ENCODE peak calls at places on chromosomes 5 and 9, in seven cellular contexts. U, O, E, V, W, I and Z are unnamed samples.
A peak's percentile ranks its signal among the peaks of the same experiment; 100 is the strongest.

GRCh38 chr9:78291240-78291915 is 5.5 kb upstream of the PSAT1 start:
- DNase-seq in O (no peak), V (no peak), I (no peak), W (no peak), E (no peak), U (peak; percentile 47), Z (no peak)

GRCh38 chr5:153276151-153276550 is 214.3 kb upstream of the GRIA1 start:
- DNase-seq in E (no peak), U (no peak), I (no peak), V (no peak), W (no peak), O (peak; percentile 14), Z (peak; percentile 4)

GRCh38 chr5:35305336-35306020 is 75.2 kb upstream of the PRLR start:
- DNase-seq in O (no peak), W (no peak), E (no peak), I (no peak), V (no peak), U (no peak), Z (no peak)

GRCh38 chr5:108382784-108383358 is 973 bp upstream of the FBXL17 start:
- DNase-seq in I (no peak), U (no peak), E (no peak), W (no peak), O (no peak), V (no peak), Z (no peak)

GRCh38 chr9:135073081-135073740 is 14.3 kb upstream of the OLFM1 start:
- DNase-seq in W (no peak), I (no peak), V (no peak), O (no peak), E (no peak), U (no peak), Z (no peak)

GRCh38 chr5:112276996-112277395 is 142.1 kb downstream of the EPB41L4A start:
- DNase-seq in O (no peak), I (no peak), W (no peak), U (no peak), V (no peak), E (no peak), Z (no peak)

GRCh38 chr9:19788614-19789271 is at the start of gene SLC24A2:
- DNase-seq in E (no peak), I (no peak), W (no peak), V (no peak), O (no peak), U (no peak), Z (no peak)

GRCh38 chr5:35246411-35246810 is 16.1 kb upstream of the PRLR start:
- DNase-seq in U (no peak), E (no peak), O (peak; percentile 48), V (no peak), I (no peak), W (no peak), Z (no peak)

GRCh38 chr5:126534543-126534942 is 60.5 kb downstream of the ALDH7A1 start:
- DNase-seq in E (no peak), V (no peak), U (no peak), W (no peak), I (no peak), O (no peak), Z (no peak)

GRCh38 chr5:78008356-78008967 is 232.3 kb upstream of the TBCA start:
- DNase-seq in E (no peak), W (no peak), I (no peak), V (no peak), O (no peak), U (peak; percentile 53), Z (no peak)

GRCh38 chr5:32153723-32154122 is 20.4 kb downstream of the GOLPH3 start:
- DNase-seq in U (peak; percentile 88), I (no peak), O (no peak), W (no peak), V (no peak), E (no peak), Z (no peak)

GRCh38 chr5:106545325-106545724 is 1125.4 kb downstream of the EFNA5 start:
- DNase-seq in I (no peak), U (peak; percentile 16), O (no peak), E (no peak), W (no peak), V (no peak), Z (no peak)

GRCh38 chr9:129231759-129232158 is 53.7 kb upstream of the IER5L start:
- DNase-seq in O (no peak), I (no peak), E (no peak), V (no peak), U (no peak), W (no peak), Z (no peak)

GRCh38 chr9:112380771-112381181 is 868 bp downstream of the HSDL2 start:
- DNase-seq in U (no peak), I (no peak), O (no peak), W (no peak), E (no peak), V (no peak), Z (no peak)

GRCh38 chr9:112377684-112378344 is 2.1 kb upstream of the HSDL2 start:
- DNase-seq in O (no peak), U (no peak), W (no peak), V (no peak), E (no peak), I (no peak), Z (no peak)

GRCh38 chr9:112378441-112379176 is 1.3 kb upstream of the HSDL2 start:
- DNase-seq in E (no peak), V (peak; percentile 52), O (peak; percentile 17), W (no peak), U (peak; percentile 16), I (no peak), Z (no peak)

GRCh38 chr9:112380102-112380581 is at the start of gene HSDL2:
- DNase-seq in W (no peak), V (no peak), E (no peak), O (peak; percentile 60), U (no peak), I (peak; percentile 59), Z (no peak)

DNA sequence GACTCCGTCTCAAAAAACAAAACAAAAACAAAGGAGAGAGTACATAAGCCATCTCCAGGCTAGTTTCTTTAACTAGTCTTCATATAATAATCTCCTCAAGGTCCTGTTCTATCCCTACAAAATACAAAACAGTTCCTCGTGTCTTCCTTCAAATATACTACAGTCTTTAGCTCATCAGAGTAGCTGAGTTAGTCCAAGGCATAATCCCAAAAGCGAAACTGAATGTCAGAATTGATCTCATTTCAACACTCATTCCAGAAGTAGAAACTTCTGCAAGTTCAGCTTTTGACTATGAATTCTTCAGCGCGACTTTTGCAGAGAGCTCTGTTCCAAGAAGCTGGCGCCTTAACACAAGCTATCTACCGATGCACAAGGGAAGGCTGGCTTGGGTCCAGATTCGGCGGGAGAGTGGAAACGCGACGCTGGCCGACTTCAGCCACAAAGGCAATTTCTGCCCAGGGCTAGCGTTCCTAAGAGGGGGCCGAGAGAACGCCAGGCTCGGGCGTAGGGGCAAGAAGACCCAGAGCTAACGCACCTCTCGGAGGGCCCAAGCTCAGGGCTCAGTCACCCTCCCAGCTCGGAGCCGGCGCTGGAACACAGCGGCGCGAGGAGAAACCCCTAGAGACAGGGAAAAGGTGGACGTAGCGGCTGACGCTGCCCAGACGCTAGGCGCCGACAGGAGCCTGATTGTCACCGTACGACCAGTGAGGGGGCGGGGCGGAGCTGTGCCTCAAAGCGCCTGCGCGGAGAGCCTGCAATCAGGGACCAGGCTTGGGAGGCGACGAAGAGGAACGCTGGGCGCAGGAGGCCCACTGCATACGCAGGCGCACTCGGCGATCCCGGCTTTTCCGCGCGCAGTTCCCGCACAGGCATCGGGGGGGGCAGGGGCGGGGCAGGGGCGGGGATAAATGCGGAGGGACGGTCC is 469 bp upstream of the HSDL2 start:
- DNase-seq in U (peak; percentile 99), E (peak; percentile 99), O (peak; percentile 100), I (peak; percentile 100), W (peak; percentile 74), V (peak; percentile 100), Z (peak; percentile 79)
- TF ChIP-seq POLR2A in U (peak; percentile 96), E (peak; percentile 28), O (peak; percentile 99), I (peak; percentile 94), W (peak; percentile 81), V (peak; percentile 95), Z (peak; percentile 75)

GRCh38 chr5:172854451-172854871 is 20.4 kb downstream of the ERGIC1 start:
- DNase-seq in W (no peak), E (peak; percentile 84), O (peak; percentile 77), V (peak; percentile 75), I (peak; percentile 57), U (peak; percentile 70), Z (no peak)
- TF ChIP-seq POLR2A in W (no peak), E (no peak), O (no peak), V (no peak), I (no peak), U (no peak), Z (no peak)

DNA sequence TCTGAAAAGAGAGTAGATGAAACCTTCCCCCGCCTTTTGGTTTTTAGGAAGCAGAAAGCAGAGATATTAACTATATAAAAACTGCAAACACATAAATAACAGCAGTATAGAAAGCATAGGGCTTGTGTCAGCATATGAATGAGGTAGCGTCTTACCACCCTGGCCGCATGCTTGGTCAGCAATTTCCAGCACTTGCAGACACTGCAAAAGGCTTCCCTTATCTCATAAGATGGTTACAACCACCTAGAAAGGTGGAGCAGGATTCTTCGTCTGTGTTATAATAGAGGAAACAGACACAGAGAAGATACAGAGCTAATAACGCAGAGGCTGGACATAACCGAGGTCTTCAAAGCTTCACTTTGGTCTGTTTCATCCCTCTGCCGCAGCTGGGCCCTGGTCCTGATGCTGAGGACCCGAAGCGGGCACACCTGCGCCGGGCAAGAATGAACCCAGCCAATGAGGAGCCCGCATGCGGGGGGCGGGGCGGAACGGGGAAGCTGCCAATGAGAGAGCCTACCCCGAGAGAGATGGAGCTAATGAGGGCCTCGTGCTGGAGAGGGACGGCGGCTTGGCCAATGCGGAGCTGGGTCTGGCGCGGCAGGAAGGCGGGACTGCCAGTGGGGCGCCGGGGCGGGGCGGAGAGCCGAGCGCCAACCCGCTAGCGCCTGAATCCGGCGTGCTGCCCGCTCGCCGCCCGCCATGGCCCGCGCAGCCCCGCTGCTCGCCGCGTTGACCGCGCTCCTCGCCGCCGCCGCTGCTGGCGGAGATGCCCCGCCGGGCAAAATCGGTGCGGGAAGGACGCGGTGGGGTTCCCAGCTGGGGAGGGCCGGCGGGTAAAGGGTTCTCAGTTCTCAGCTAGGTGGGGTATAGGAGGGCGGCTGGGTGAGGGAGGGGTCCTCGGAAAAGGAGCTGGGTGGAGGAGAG is at the start of gene PCYOX1L:
- DNase-seq in W (peak; percentile 97), O (peak; percentile 96), E (peak; percentile 95), V (peak; percentile 96), U (peak; percentile 95), I (peak; percentile 98), Z (peak; percentile 96)
- TF ChIP-seq POLR2A in W (peak; percentile 70), O (peak; percentile 36), E (no peak), V (no peak), U (peak; percentile 69), I (peak; percentile 50), Z (no peak)

DNA sequence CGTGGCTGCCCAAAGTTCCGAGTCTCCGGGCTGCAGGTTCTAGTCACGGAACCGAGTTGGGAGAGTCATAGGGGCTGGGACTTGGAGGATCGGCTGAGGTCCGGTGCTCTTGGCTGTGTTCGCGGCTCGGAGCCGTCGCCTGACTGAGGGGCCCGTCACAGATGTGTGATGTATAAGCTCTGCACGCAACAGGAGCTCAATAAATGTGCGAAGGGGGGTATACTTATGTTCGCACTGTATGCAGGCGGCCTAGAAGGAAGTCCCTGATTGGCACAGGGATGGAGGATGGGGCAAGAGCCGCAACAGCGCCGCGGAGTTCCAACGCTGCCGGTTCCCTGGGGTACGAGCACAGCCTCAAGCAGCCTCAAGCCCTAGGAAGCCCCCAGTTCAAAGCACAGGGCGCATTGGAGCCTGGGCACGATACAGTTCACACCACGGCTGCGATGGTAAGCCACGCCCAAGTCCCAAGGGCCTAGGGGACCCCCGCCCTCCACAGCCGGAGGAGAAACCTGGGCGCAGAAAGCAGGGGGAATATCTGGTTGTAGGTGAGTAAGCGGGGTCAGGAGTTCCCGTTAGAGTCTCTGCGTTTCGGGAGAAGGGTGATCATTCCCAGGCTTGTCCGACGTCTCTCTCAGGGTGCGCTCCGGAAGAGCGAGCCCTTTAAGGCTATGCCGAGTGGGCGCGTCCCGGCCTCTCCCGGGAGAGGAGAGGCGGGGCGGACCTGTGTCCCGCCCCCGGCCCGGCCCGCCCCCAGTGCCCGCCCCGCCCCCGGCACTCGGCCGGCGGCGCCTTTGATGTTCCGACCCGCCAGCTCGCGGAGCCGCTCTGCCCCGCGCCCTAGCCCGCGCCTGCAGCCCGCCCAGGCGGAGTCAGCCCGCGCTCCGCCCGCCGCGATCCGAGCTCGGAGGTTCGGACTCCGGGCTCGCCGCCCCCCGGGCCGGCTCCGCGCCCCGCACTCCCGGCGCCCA is at the start of gene TCF7:
- DNase-seq in U (peak; percentile 59), I (peak; percentile 72), O (peak; percentile 88), W (peak; percentile 92), E (peak; percentile 35), V (peak; percentile 86), Z (peak; percentile 96)
- TF ChIP-seq POLR2A in U (no peak), I (peak; percentile 46), O (peak; percentile 45), W (peak; percentile 60), E (no peak), V (peak; percentile 27), Z (no peak)